ENCODE peak calls at places on chromosomes 5 and 9, in seven cellular contexts. One of them, this sample, is unnamed.

GRCh38 chr9:100111235-100111634 is 12.2 kb downstream of the INVS start:
- DNase-seq in GM06990: no peak
- DNase-seq in dermis blood vessel endothelial cell: peak
- DNase-seq in SW480: no peak
- DNase-seq in AG09309: peak
- DNase-seq in NCI-H460: no peak
- DNase-seq in heart right ventricle: peak
- DNase-seq in this sample: peak

GRCh38 chr5:62574599-62574998 is 4.0 kb upstream of the LRRC70 start:
- DNase-seq in heart right ventricle: no peak
- DNase-seq in NCI-H460: no peak
- DNase-seq in SW480: no peak
- DNase-seq in GM06990: peak
- DNase-seq in AG09309: no peak
- DNase-seq in dermis blood vessel endothelial cell: no peak
- DNase-seq in this sample: no peak

GRCh38 chr9:125758986-125759811 is 12.0 kb downstream of the PBX3 start:
- DNase-seq in AG09309: no peak
- DNase-seq in GM06990: no peak
- DNase-seq in NCI-H460: no peak
- DNase-seq in dermis blood vessel endothelial cell: no peak
- DNase-seq in heart right ventricle: peak
- DNase-seq in SW480: no peak
- DNase-seq in this sample: peak

GRCh38 chr5:111779260-111780254 is 22.6 kb upstream of the NREP start:
- DNase-seq in heart right ventricle: no peak
- DNase-seq in GM06990: no peak
- DNase-seq in dermis blood vessel endothelial cell: no peak
- DNase-seq in NCI-H460: no peak
- DNase-seq in AG09309: no peak
- DNase-seq in SW480: no peak
- DNase-seq in this sample: no peak

GRCh38 chr5:31585519-31586270 is 53.2 kb upstream of the PDZD2 start:
- DNase-seq in heart right ventricle: no peak
- DNase-seq in GM06990: no peak
- DNase-seq in SW480: no peak
- DNase-seq in NCI-H460: no peak
- DNase-seq in dermis blood vessel endothelial cell: no peak
- DNase-seq in AG09309: no peak
- DNase-seq in this sample: no peak

GRCh38 chr9:77495834-77496671 is 152.1 kb downstream of the GNA14 start:
- DNase-seq in heart right ventricle: no peak
- DNase-seq in GM06990: no peak
- DNase-seq in NCI-H460: no peak
- DNase-seq in AG09309: peak
- DNase-seq in SW480: no peak
- DNase-seq in dermis blood vessel endothelial cell: peak
- DNase-seq in this sample: no peak

GRCh38 chr5:147216552-147217154 is 18.2 kb upstream of the STK32A start:
- DNase-seq in AG09309: no peak
- DNase-seq in dermis blood vessel endothelial cell: no peak
- DNase-seq in NCI-H460: peak
- DNase-seq in heart right ventricle: no peak
- DNase-seq in SW480: peak
- DNase-seq in GM06990: no peak
- DNase-seq in this sample: peak

GRCh38 chr5:157219491-157220271 is 39.0 kb downstream of the ITK start:
- DNase-seq in heart right ventricle: no peak
- DNase-seq in SW480: no peak
- DNase-seq in AG09309: no peak
- DNase-seq in NCI-H460: no peak
- DNase-seq in dermis blood vessel endothelial cell: no peak
- DNase-seq in GM06990: peak
- DNase-seq in this sample: no peak

GRCh38 chr5:123795688-123796087 is 283.7 kb downstream of the CSNK1G3 start:
- DNase-seq in SW480: no peak
- DNase-seq in heart right ventricle: no peak
- DNase-seq in dermis blood vessel endothelial cell: no peak
- DNase-seq in NCI-H460: no peak
- DNase-seq in AG09309: no peak
- DNase-seq in GM06990: no peak
- DNase-seq in this sample: no peak

GRCh38 chr9:75084081-75084672 is 3.8 kb downstream of the NMRK1 start:
- DNase-seq in SW480: no peak
- DNase-seq in heart right ventricle: no peak
- DNase-seq in dermis blood vessel endothelial cell: peak
- DNase-seq in NCI-H460: no peak
- DNase-seq in AG09309: no peak
- DNase-seq in GM06990: no peak
- DNase-seq in this sample: no peak

GRCh38 chr5:148653840-148654781 is at the start of gene HTR4:
- DNase-seq in SW480: no peak
- DNase-seq in NCI-H460: no peak
- DNase-seq in dermis blood vessel endothelial cell: no peak
- DNase-seq in GM06990: no peak
- DNase-seq in AG09309: no peak
- DNase-seq in heart right ventricle: peak
- DNase-seq in this sample: peak

GRCh38 chr5:116145416-116145815 is 60.6 kb downstream of the COMMD10 start:
- DNase-seq in dermis blood vessel endothelial cell: no peak
- DNase-seq in heart right ventricle: no peak
- DNase-seq in NCI-H460: no peak
- DNase-seq in SW480: peak
- DNase-seq in GM06990: no peak
- DNase-seq in AG09309: no peak
- DNase-seq in this sample: no peak

GRCh38 chr9:98523231-98523901 is 185.4 kb downstream of the GABBR2 start:
- DNase-seq in heart right ventricle: no peak
- DNase-seq in dermis blood vessel endothelial cell: peak
- DNase-seq in AG09309: no peak
- DNase-seq in GM06990: no peak
- DNase-seq in NCI-H460: no peak
- DNase-seq in SW480: peak
- DNase-seq in this sample: no peak

GRCh38 chr5:89524785-89525184 is 641.8 kb upstream of the MEF2C start:
- DNase-seq in AG09309: no peak
- DNase-seq in NCI-H460: no peak
- DNase-seq in heart right ventricle: no peak
- DNase-seq in GM06990: no peak
- DNase-seq in SW480: no peak
- DNase-seq in dermis blood vessel endothelial cell: no peak
- DNase-seq in this sample: no peak

GRCh38 chr9:109037946-109038345 is 24.6 kb upstream of the CTNNAL1 start:
- DNase-seq in GM06990: no peak
- DNase-seq in SW480: peak
- DNase-seq in NCI-H460: no peak
- DNase-seq in dermis blood vessel endothelial cell: no peak
- DNase-seq in heart right ventricle: no peak
- DNase-seq in AG09309: no peak
- DNase-seq in this sample: no peak

GRCh38 chr5:10633271-10634049 is 69.6 kb downstream of the ANKRD33B start:
- DNase-seq in heart right ventricle: no peak
- DNase-seq in dermis blood vessel endothelial cell: peak
- DNase-seq in GM06990: peak
- DNase-seq in NCI-H460: no peak
- DNase-seq in AG09309: no peak
- DNase-seq in SW480: no peak
- DNase-seq in this sample: no peak

GRCh38 chr5:132557425-132557805 is 638 bp downstream of the RAD50 start:
- DNase-seq in heart right ventricle: peak
- DNase-seq in AG09309: no peak
- DNase-seq in SW480: peak
- DNase-seq in dermis blood vessel endothelial cell: peak
- DNase-seq in GM06990: no peak
- DNase-seq in NCI-H460: peak
- DNase-seq in this sample: no peak

GRCh38 chr9:21080793-21081192 is 3.1 kb upstream of the IFNB1 start:
- DNase-seq in NCI-H460: no peak
- DNase-seq in GM06990: no peak
- DNase-seq in heart right ventricle: no peak
- DNase-seq in dermis blood vessel endothelial cell: no peak
- DNase-seq in AG09309: no peak
- DNase-seq in SW480: no peak
- DNase-seq in this sample: no peak